ENCODE peak calls at places on chromosome 16, in four cellular contexts. One of them, this sample, is unnamed.

GRCh38 chr16:85969159-85969558 is 70.2 kb downstream of the IRF8 start:
- DNase-seq in IMR-90: peak; percentile 47
- DNase-seq in Daoy: no peak
- DNase-seq in NCI-H1092: no peak
- DNase-seq in this sample: no peak

GRCh38 chr16:2038359-2039285 is 9.0 kb downstream of the NTHL1 start:
- DNase-seq in IMR-90: no peak
- DNase-seq in NCI-H1092: no peak
- DNase-seq in Daoy: no peak
- DNase-seq in this sample: no peak

GRCh38 chr16:21279501-21279900 is 1.4 kb upstream of the CRYM start:
- DNase-seq in IMR-90: no peak
- DNase-seq in NCI-H1092: no peak
- DNase-seq in Daoy: no peak
- DNase-seq in this sample: no peak

GRCh38 chr16:10514369-10515055 is 65.9 kb downstream of the EMP2 start:
- DNase-seq in Daoy: peak; percentile 37
- DNase-seq in IMR-90: peak; percentile 70
- DNase-seq in NCI-H1092: peak; percentile 8
- DNase-seq in this sample: no peak

GRCh38 chr16:77385481-77385880 is 49.4 kb downstream of the ADAMTS18 start:
- DNase-seq in IMR-90: no peak
- DNase-seq in Daoy: no peak
- DNase-seq in NCI-H1092: no peak
- DNase-seq in this sample: no peak

GRCh38 chr16:22400899-22401298 is 26.5 kb upstream of the CDR2 start:
- DNase-seq in Daoy: no peak
- DNase-seq in NCI-H1092: no peak
- DNase-seq in IMR-90: no peak
- DNase-seq in this sample: no peak

GRCh38 chr16:75703341-75703740 is 2.1 kb upstream of the DUXB start:
- DNase-seq in Daoy: peak; percentile 65
- DNase-seq in IMR-90: peak; percentile 15
- DNase-seq in NCI-H1092: no peak
- DNase-seq in this sample: no peak

GRCh38 chr16:15466886-15467781 is 32.7 kb downstream of the BMERB1 start:
- DNase-seq in IMR-90: no peak
- DNase-seq in NCI-H1092: no peak
- DNase-seq in Daoy: no peak
- DNase-seq in this sample: no peak

GRCh38 chr16:53515259-53515658 is 12.2 kb upstream of the AKTIP start:
- DNase-seq in IMR-90: peak; percentile 24
- DNase-seq in NCI-H1092: no peak
- DNase-seq in Daoy: peak; percentile 14
- DNase-seq in this sample: no peak

GRCh38 chr16:74611721-74612120 is 4.8 kb upstream of the GLG1 start:
- DNase-seq in NCI-H1092: no peak
- DNase-seq in IMR-90: peak; percentile 95
- DNase-seq in Daoy: no peak
- DNase-seq in this sample: no peak

GRCh38 chr16:85334718-85335583 is 222.7 kb upstream of the CIBAR2 start:
- DNase-seq in Daoy: no peak
- DNase-seq in IMR-90: no peak
- DNase-seq in NCI-H1092: no peak
- DNase-seq in this sample: no peak

GRCh38 chr16:3952342-3953131 is 72.0 kb upstream of the CREBBP start:
- DNase-seq in IMR-90: no peak
- DNase-seq in Daoy: peak; percentile 20
- DNase-seq in NCI-H1092: no peak
- DNase-seq in this sample: no peak

GRCh38 chr16:79171504-79172240 is 428.9 kb downstream of the MAF start:
- DNase-seq in IMR-90: no peak
- DNase-seq in Daoy: peak; percentile 38
- DNase-seq in NCI-H1092: peak; percentile 69
- DNase-seq in this sample: no peak

This sample was measured in NCI-H446 treated with DMSO at 0.1 percent for 48 hours.